ENCODE peak calls at places on chromosomes 5 and 9, in eight cellular contexts. One of them, this sample, is unnamed.

GRCh38 chr9:4706971-4707622 is 27.7 kb downstream of the CDC37L1 start:
- DNase-seq in retina: no peak
- DNase-seq in T1000: no peak
- DNase-seq in activated CD4-positive, alpha-beta T cell treated with anti-CD3 and anti-CD28 coated beads for 48 hours: no peak
- DNase-seq in RPMI7951: no peak
- DNase-seq in GM23248: no peak
- DNase-seq in T-cell: no peak
- DNase-seq in mesothelial cell of epicardium: no peak
- DNase-seq in this sample: no peak

GRCh38 chr5:76332102-76332501 is 71.0 kb upstream of the IQGAP2 start:
- DNase-seq in retina: no peak
- DNase-seq in T1000: no peak
- DNase-seq in activated CD4-positive, alpha-beta T cell treated with anti-CD3 and anti-CD28 coated beads for 48 hours: no peak
- DNase-seq in RPMI7951: no peak
- DNase-seq in GM23248: no peak
- DNase-seq in T-cell: no peak
- DNase-seq in mesothelial cell of epicardium: no peak
- DNase-seq in this sample: no peak

GRCh38 chr5:465591-466403 is 22.8 kb downstream of the EXOC3 start:
- DNase-seq in retina: no peak
- DNase-seq in T1000: no peak
- DNase-seq in activated CD4-positive, alpha-beta T cell treated with anti-CD3 and anti-CD28 coated beads for 48 hours: no peak
- DNase-seq in RPMI7951: no peak
- DNase-seq in GM23248: no peak
- DNase-seq in T-cell: no peak
- DNase-seq in mesothelial cell of epicardium: no peak
- DNase-seq in this sample: no peak

GRCh38 chr9:122468735-122469134 is 9.0 kb downstream of the OR1J1 start:
- DNase-seq in retina: no peak
- DNase-seq in T1000: no peak
- DNase-seq in activated CD4-positive, alpha-beta T cell treated with anti-CD3 and anti-CD28 coated beads for 48 hours: no peak
- DNase-seq in RPMI7951: no peak
- DNase-seq in GM23248: peak
- DNase-seq in T-cell: no peak
- DNase-seq in mesothelial cell of epicardium: no peak
- DNase-seq in this sample: no peak

GRCh38 chr5:153660919-153661318 is 170.4 kb downstream of the GRIA1 start:
- DNase-seq in retina: no peak
- DNase-seq in T1000: no peak
- DNase-seq in activated CD4-positive, alpha-beta T cell treated with anti-CD3 and anti-CD28 coated beads for 48 hours: no peak
- DNase-seq in RPMI7951: no peak
- DNase-seq in GM23248: peak
- DNase-seq in T-cell: no peak
- DNase-seq in mesothelial cell of epicardium: no peak
- DNase-seq in this sample: no peak

GRCh38 chr5:172766287-172767104 is 4.5 kb downstream of the DUSP1 start:
- DNase-seq in retina: peak
- DNase-seq in T1000: peak
- DNase-seq in activated CD4-positive, alpha-beta T cell treated with anti-CD3 and anti-CD28 coated beads for 48 hours: no peak
- DNase-seq in RPMI7951: peak
- DNase-seq in GM23248: peak
- DNase-seq in T-cell: peak
- DNase-seq in mesothelial cell of epicardium: no peak
- DNase-seq in this sample: no peak

GRCh38 chr5:74075496-74075895 is 449.5 kb downstream of the ARHGEF28 start:
- DNase-seq in retina: peak
- DNase-seq in T1000: no peak
- DNase-seq in activated CD4-positive, alpha-beta T cell treated with anti-CD3 and anti-CD28 coated beads for 48 hours: no peak
- DNase-seq in RPMI7951: no peak
- DNase-seq in GM23248: no peak
- DNase-seq in T-cell: no peak
- DNase-seq in mesothelial cell of epicardium: no peak
- DNase-seq in this sample: no peak

GRCh38 chr9:79353856-79354520 is 217.8 kb upstream of the TLE4 start:
- DNase-seq in retina: no peak
- DNase-seq in T1000: no peak
- DNase-seq in activated CD4-positive, alpha-beta T cell treated with anti-CD3 and anti-CD28 coated beads for 48 hours: no peak
- DNase-seq in RPMI7951: peak
- DNase-seq in GM23248: peak
- DNase-seq in T-cell: no peak
- DNase-seq in mesothelial cell of epicardium: no peak
- DNase-seq in this sample: no peak

GRCh38 chr5:759781-760362 is 24.7 kb downstream of the ZDHHC11B start:
- DNase-seq in retina: no peak
- DNase-seq in T1000: no peak
- DNase-seq in activated CD4-positive, alpha-beta T cell treated with anti-CD3 and anti-CD28 coated beads for 48 hours: peak
- DNase-seq in RPMI7951: no peak
- DNase-seq in GM23248: no peak
- DNase-seq in T-cell: no peak
- DNase-seq in mesothelial cell of epicardium: peak
- DNase-seq in this sample: no peak

GRCh38 chr5:103475629-103476240 is 86.9 kb downstream of the NUDT12 start:
- DNase-seq in retina: peak
- DNase-seq in T1000: no peak
- DNase-seq in activated CD4-positive, alpha-beta T cell treated with anti-CD3 and anti-CD28 coated beads for 48 hours: no peak
- DNase-seq in RPMI7951: peak
- DNase-seq in GM23248: peak
- DNase-seq in T-cell: no peak
- DNase-seq in mesothelial cell of epicardium: no peak
- DNase-seq in this sample: no peak

GRCh38 chr5:96247097-96247675 is 185.9 kb downstream of the PCSK1 start:
- DNase-seq in retina: peak
- DNase-seq in T1000: no peak
- DNase-seq in activated CD4-positive, alpha-beta T cell treated with anti-CD3 and anti-CD28 coated beads for 48 hours: no peak
- DNase-seq in RPMI7951: peak
- DNase-seq in GM23248: peak
- DNase-seq in T-cell: no peak
- DNase-seq in mesothelial cell of epicardium: no peak
- DNase-seq in this sample: no peak

GRCh38 chr5:88824892-88825781 is 57.8 kb downstream of the MEF2C start:
- DNase-seq in retina: no peak
- DNase-seq in T1000: no peak
- DNase-seq in activated CD4-positive, alpha-beta T cell treated with anti-CD3 and anti-CD28 coated beads for 48 hours: no peak
- DNase-seq in RPMI7951: peak
- DNase-seq in GM23248: peak
- DNase-seq in T-cell: no peak
- DNase-seq in mesothelial cell of epicardium: no peak
- DNase-seq in this sample: no peak

GRCh38 chr9:6512085-6512657 is 99.2 kb downstream of the UHRF2 start:
- DNase-seq in retina: no peak
- DNase-seq in T1000: no peak
- DNase-seq in activated CD4-positive, alpha-beta T cell treated with anti-CD3 and anti-CD28 coated beads for 48 hours: no peak
- DNase-seq in RPMI7951: no peak
- DNase-seq in GM23248: peak
- DNase-seq in T-cell: no peak
- DNase-seq in mesothelial cell of epicardium: no peak
- DNase-seq in this sample: no peak

GRCh38 chr5:86679529-86679928 is 61.8 kb downstream of the COX7C start:
- DNase-seq in retina: peak
- DNase-seq in T1000: no peak
- DNase-seq in activated CD4-positive, alpha-beta T cell treated with anti-CD3 and anti-CD28 coated beads for 48 hours: no peak
- DNase-seq in RPMI7951: peak
- DNase-seq in GM23248: peak
- DNase-seq in T-cell: no peak
- DNase-seq in mesothelial cell of epicardium: no peak
- DNase-seq in this sample: peak

GRCh38 chr9:126581893-126582292 is 31.8 kb upstream of the LMX1B start:
- DNase-seq in retina: no peak
- DNase-seq in T1000: no peak
- DNase-seq in activated CD4-positive, alpha-beta T cell treated with anti-CD3 and anti-CD28 coated beads for 48 hours: no peak
- DNase-seq in RPMI7951: no peak
- DNase-seq in GM23248: no peak
- DNase-seq in T-cell: no peak
- DNase-seq in mesothelial cell of epicardium: no peak
- DNase-seq in this sample: no peak